ENCODE peak calls at places on chromosome 5, in ten cellular contexts. One of them, this sample, is unnamed. For H3K36me3, the result is how much of the 10 kb centered on the place peaks cover.

GRCh38 chr5:81525690-81526089 is 131.8 kb upstream of the ACOT12 start:
- DNase-seq in ovary: no peak
- DNase-seq in tibial nerve: no peak
- DNase-seq in adrenal gland: no peak
- DNase-seq in body of pancreas: no peak
- DNase-seq in sigmoid colon: no peak
- DNase-seq in K562: no peak
- DNase-seq in uterus: no peak
- DNase-seq in upper lobe of left lung: no peak
- DNase-seq in stomach: no peak
- DNase-seq in this sample: no peak

GRCh38 chr5:39755986-39756385 is 331.2 kb upstream of the DAB2 start:
- DNase-seq in uterus: peak
- DNase-seq in body of pancreas: peak
- DNase-seq in stomach: no peak
- DNase-seq in tibial nerve: peak
- DNase-seq in sigmoid colon: no peak
- DNase-seq in ovary: no peak
- DNase-seq in K562: peak
- DNase-seq in upper lobe of left lung: no peak
- DNase-seq in adrenal gland: peak
- DNase-seq in this sample: no peak

GRCh38 chr5:107658528-107658927 is 12.2 kb downstream of the EFNA5 start:
- DNase-seq in ovary: no peak
- DNase-seq in tibial nerve: no peak
- DNase-seq in stomach: no peak
- DNase-seq in K562: no peak
- DNase-seq in uterus: no peak
- DNase-seq in body of pancreas: no peak
- DNase-seq in upper lobe of left lung: no peak
- DNase-seq in sigmoid colon: no peak
- DNase-seq in adrenal gland: no peak
- DNase-seq in this sample: no peak

GRCh38 chr5:143118222-143118621 is 285.3 kb downstream of the NR3C1 start:
- DNase-seq in stomach: no peak
- DNase-seq in sigmoid colon: no peak
- DNase-seq in adrenal gland: no peak
- DNase-seq in upper lobe of left lung: peak
- DNase-seq in ovary: no peak
- DNase-seq in body of pancreas: no peak
- DNase-seq in uterus: no peak
- DNase-seq in tibial nerve: no peak
- DNase-seq in K562: no peak
- DNase-seq in this sample: no peak

GRCh38 chr5:51279983-51280382 is 103.3 kb upstream of the ISL1 start:
- DNase-seq in ovary: no peak
- DNase-seq in tibial nerve: no peak
- DNase-seq in sigmoid colon: no peak
- DNase-seq in upper lobe of left lung: no peak
- DNase-seq in adrenal gland: no peak
- DNase-seq in body of pancreas: no peak
- DNase-seq in K562: no peak
- DNase-seq in stomach: no peak
- DNase-seq in uterus: no peak
- DNase-seq in this sample: no peak

GRCh38 chr5:74639538-74640449 is 734 bp downstream of the ENC1 start:
- DNase-seq in body of pancreas: peak
- DNase-seq in adrenal gland: peak
- DNase-seq in upper lobe of left lung: peak
- DNase-seq in sigmoid colon: peak
- DNase-seq in ovary: no peak
- DNase-seq in uterus: no peak
- DNase-seq in stomach: peak
- DNase-seq in tibial nerve: no peak
- DNase-seq in K562: no peak
- DNase-seq in this sample: no peak

GRCh38 chr5:142253938-142254895 is 70.6 kb downstream of the SPRY4 start:
- DNase-seq in body of pancreas: no peak
- DNase-seq in adrenal gland: no peak
- DNase-seq in sigmoid colon: no peak
- DNase-seq in tibial nerve: no peak
- DNase-seq in ovary: no peak
- DNase-seq in K562: no peak
- DNase-seq in stomach: no peak
- DNase-seq in uterus: no peak
- DNase-seq in upper lobe of left lung: no peak
- DNase-seq in this sample: no peak

GRCh38 chr5:131475416-131476045 is 159.5 kb downstream of the RAPGEF6 start:
- DNase-seq in adrenal gland: no peak
- DNase-seq in upper lobe of left lung: no peak
- DNase-seq in sigmoid colon: no peak
- DNase-seq in ovary: no peak
- DNase-seq in K562: no peak
- DNase-seq in uterus: no peak
- DNase-seq in body of pancreas: no peak
- DNase-seq in stomach: no peak
- DNase-seq in tibial nerve: no peak
- DNase-seq in this sample: no peak

GRCh38 chr5:67299317-67299716 is 102.7 kb upstream of the CD180 start:
- DNase-seq in body of pancreas: no peak
- DNase-seq in upper lobe of left lung: no peak
- DNase-seq in uterus: no peak
- DNase-seq in ovary: no peak
- DNase-seq in adrenal gland: no peak
- DNase-seq in sigmoid colon: no peak
- DNase-seq in stomach: no peak
- DNase-seq in tibial nerve: no peak
- DNase-seq in K562: no peak
- DNase-seq in this sample: no peak

GRCh38 chr5:160271396-160271795 is 41.0 kb downstream of the CCNJL start:
- DNase-seq in ovary: no peak
- DNase-seq in uterus: no peak
- DNase-seq in adrenal gland: no peak
- DNase-seq in upper lobe of left lung: peak
- DNase-seq in stomach: no peak
- DNase-seq in tibial nerve: no peak
- DNase-seq in body of pancreas: no peak
- DNase-seq in sigmoid colon: no peak
- DNase-seq in K562: no peak
- DNase-seq in this sample: no peak

GRCh38 chr5:78472469-78473106 is 112.2 kb downstream of the SCAMP1 start:
- DNase-seq in sigmoid colon: no peak
- DNase-seq in ovary: no peak
- DNase-seq in adrenal gland: no peak
- DNase-seq in upper lobe of left lung: no peak
- DNase-seq in tibial nerve: no peak
- DNase-seq in body of pancreas: no peak
- DNase-seq in uterus: no peak
- DNase-seq in stomach: no peak
- DNase-seq in K562: no peak
- DNase-seq in this sample: no peak

GRCh38 chr5:33241826-33242225 is 198.9 kb upstream of the TARS1 start:
- DNase-seq in ovary: no peak
- DNase-seq in stomach: no peak
- DNase-seq in adrenal gland: peak
- DNase-seq in sigmoid colon: no peak
- DNase-seq in K562: no peak
- DNase-seq in body of pancreas: peak
- DNase-seq in upper lobe of left lung: no peak
- DNase-seq in tibial nerve: no peak
- DNase-seq in uterus: no peak
- DNase-seq in this sample: no peak

DNA sequence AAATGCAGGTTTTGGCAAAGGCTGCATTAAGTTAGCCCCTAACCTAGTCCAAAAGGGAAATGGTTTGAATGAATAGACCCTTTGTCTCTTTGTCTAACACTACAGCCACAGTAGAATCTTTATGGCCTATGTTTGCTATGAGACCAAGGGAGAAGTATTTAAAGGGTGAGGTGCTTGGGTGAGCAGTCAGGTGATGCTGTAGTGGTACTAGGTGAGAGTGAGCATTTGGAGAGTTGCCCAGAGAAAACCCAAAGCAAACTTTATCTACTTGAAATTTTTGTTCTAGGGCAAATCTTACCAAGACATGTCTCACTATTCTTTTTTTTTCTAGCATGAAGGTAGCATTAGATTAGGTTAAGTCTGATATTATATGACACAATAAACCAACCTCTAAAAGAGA is 1961.4 kb upstream of the WWC1 start:
- DNase-seq in stomach: no peak
- DNase-seq in sigmoid colon: no peak
- DNase-seq in tibial nerve: no peak
- DNase-seq in body of pancreas: no peak
- DNase-seq in upper lobe of left lung: no peak
- DNase-seq in ovary: no peak
- DNase-seq in uterus: no peak
- DNase-seq in K562: no peak
- DNase-seq in adrenal gland: no peak
- DNase-seq in this sample: no peak
- TF ChIP-seq POLR2A in stomach: no peak
- TF ChIP-seq POLR2A in sigmoid colon: no peak
- TF ChIP-seq POLR2A in tibial nerve: no peak
- TF ChIP-seq POLR2A in body of pancreas: no peak
- TF ChIP-seq POLR2A in upper lobe of left lung: no peak
- TF ChIP-seq POLR2A in ovary: no peak
- TF ChIP-seq POLR2A in uterus: no peak
- TF ChIP-seq POLR2A in K562: no peak
- TF ChIP-seq POLR2A in adrenal gland: no peak
- TF ChIP-seq POLR2A in this sample: no peak

GRCh38 chr5:140339636-140340035 is 6.8 kb downstream of the HBEGF start:
- DNase-seq in upper lobe of left lung: no peak
- DNase-seq in uterus: no peak
- DNase-seq in stomach: no peak
- DNase-seq in body of pancreas: no peak
- DNase-seq in K562: no peak
- DNase-seq in tibial nerve: no peak
- DNase-seq in adrenal gland: no peak
- DNase-seq in sigmoid colon: no peak
- DNase-seq in ovary: no peak
- DNase-seq in this sample: no peak
- H3K36me3 ChIP-seq in upper lobe of left lung: under half
- H3K36me3 ChIP-seq in uterus: under half
- H3K36me3 ChIP-seq in stomach: half or more
- H3K36me3 ChIP-seq in body of pancreas: under half
- H3K36me3 ChIP-seq in K562: under half
- H3K36me3 ChIP-seq in tibial nerve: under half
- H3K36me3 ChIP-seq in adrenal gland: under half
- H3K36me3 ChIP-seq in sigmoid colon: under half
- H3K36me3 ChIP-seq in ovary: under half
- H3K36me3 ChIP-seq in this sample: under half

GRCh38 chr5:17120209-17120608 is 97.2 kb upstream of the BASP1 start:
- DNase-seq in uterus: no peak
- DNase-seq in upper lobe of left lung: no peak
- DNase-seq in K562: no peak
- DNase-seq in stomach: peak
- DNase-seq in ovary: no peak
- DNase-seq in sigmoid colon: no peak
- DNase-seq in body of pancreas: peak
- DNase-seq in adrenal gland: no peak
- DNase-seq in tibial nerve: no peak
- DNase-seq in this sample: no peak

GRCh38 chr5:17123010-17123409 is 94.4 kb upstream of the BASP1 start:
- DNase-seq in adrenal gland: no peak
- DNase-seq in tibial nerve: no peak
- DNase-seq in ovary: peak
- DNase-seq in upper lobe of left lung: no peak
- DNase-seq in stomach: peak
- DNase-seq in sigmoid colon: no peak
- DNase-seq in body of pancreas: peak
- DNase-seq in K562: no peak
- DNase-seq in uterus: no peak
- DNase-seq in this sample: no peak

GRCh38 chr5:17121776-17122175 is 95.7 kb upstream of the BASP1 start:
- DNase-seq in tibial nerve: no peak
- DNase-seq in K562: no peak
- DNase-seq in adrenal gland: no peak
- DNase-seq in sigmoid colon: no peak
- DNase-seq in uterus: no peak
- DNase-seq in stomach: no peak
- DNase-seq in upper lobe of left lung: no peak
- DNase-seq in body of pancreas: no peak
- DNase-seq in ovary: no peak
- DNase-seq in this sample: no peak

GRCh38 chr5:17114715-17115599 is 102.5 kb upstream of the BASP1 start:
- DNase-seq in ovary: no peak
- DNase-seq in K562: no peak
- DNase-seq in tibial nerve: no peak
- DNase-seq in sigmoid colon: no peak
- DNase-seq in adrenal gland: no peak
- DNase-seq in upper lobe of left lung: no peak
- DNase-seq in uterus: no peak
- DNase-seq in stomach: no peak
- DNase-seq in body of pancreas: no peak
- DNase-seq in this sample: no peak

DNA sequence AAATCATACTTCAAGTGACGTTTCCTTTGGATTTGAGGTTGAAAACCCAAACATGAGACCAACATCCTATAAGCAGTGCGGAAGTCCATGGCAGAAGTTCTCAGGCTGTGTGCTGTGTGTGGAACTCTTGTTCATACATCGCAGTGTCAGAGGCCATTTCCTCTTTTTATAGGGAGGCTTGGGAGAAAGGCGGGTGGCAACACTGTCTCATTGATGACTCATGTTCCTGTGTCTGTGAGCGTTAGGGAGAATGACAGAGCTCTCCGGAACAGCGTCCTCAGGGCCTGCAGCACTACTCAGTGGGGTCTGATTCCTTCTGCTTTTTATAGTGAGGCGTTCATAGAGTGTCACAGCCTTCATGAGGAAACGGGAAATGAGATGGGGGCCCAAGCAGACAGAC is 98.8 kb upstream of the BASP1 start:
- DNase-seq in sigmoid colon: peak
- DNase-seq in uterus: peak
- DNase-seq in body of pancreas: peak
- DNase-seq in ovary: no peak
- DNase-seq in adrenal gland: peak
- DNase-seq in stomach: peak
- DNase-seq in K562: no peak
- DNase-seq in tibial nerve: peak
- DNase-seq in upper lobe of left lung: peak
- DNase-seq in this sample: peak
- TF ChIP-seq POLR2A in sigmoid colon: no peak
- TF ChIP-seq POLR2A in uterus: no peak
- TF ChIP-seq POLR2A in body of pancreas: no peak
- TF ChIP-seq POLR2A in ovary: no peak
- TF ChIP-seq POLR2A in adrenal gland: no peak
- TF ChIP-seq POLR2A in stomach: no peak
- TF ChIP-seq POLR2A in K562: no peak
- TF ChIP-seq POLR2A in tibial nerve: no peak
- TF ChIP-seq POLR2A in upper lobe of left lung: no peak
- TF ChIP-seq POLR2A in this sample: no peak

DNA sequence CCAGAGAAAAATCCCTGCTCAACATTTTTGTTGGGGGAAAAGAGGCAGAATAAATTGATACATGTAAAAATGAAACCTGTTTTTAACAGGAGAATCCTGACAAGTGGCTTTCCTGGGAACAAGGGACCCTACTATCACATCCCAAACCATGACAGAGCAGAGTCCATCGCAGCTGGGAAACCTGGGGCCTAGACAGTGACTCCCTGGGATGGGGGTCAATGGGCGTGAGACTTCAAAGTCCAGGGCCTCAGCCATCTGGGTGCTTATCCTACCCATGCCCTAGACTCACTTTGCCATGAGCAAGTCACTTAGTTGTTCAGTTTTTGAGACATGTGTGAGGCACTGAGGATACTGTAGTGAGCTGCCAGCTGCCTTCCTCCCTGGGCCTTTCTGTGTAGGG is 5.7 kb downstream of the TCOF1 start:
- DNase-seq in body of pancreas: no peak
- DNase-seq in uterus: no peak
- DNase-seq in upper lobe of left lung: no peak
- DNase-seq in sigmoid colon: no peak
- DNase-seq in tibial nerve: no peak
- DNase-seq in ovary: no peak
- DNase-seq in stomach: no peak
- DNase-seq in K562: no peak
- DNase-seq in adrenal gland: no peak
- DNase-seq in this sample: no peak
- H3K36me3 ChIP-seq in body of pancreas: under half
- H3K36me3 ChIP-seq in uterus: under half
- H3K36me3 ChIP-seq in upper lobe of left lung: under half
- H3K36me3 ChIP-seq in sigmoid colon: under half
- H3K36me3 ChIP-seq in tibial nerve: half or more
- H3K36me3 ChIP-seq in ovary: under half
- H3K36me3 ChIP-seq in stomach: half or more
- H3K36me3 ChIP-seq in K562: half or more
- H3K36me3 ChIP-seq in adrenal gland: under half
- H3K36me3 ChIP-seq in this sample: half or more